ENCODE peak calls at places on chromosomes 5 and 9, in seven cellular contexts. I, T, W, C, D, G and Y are unnamed samples.
A peak's percentile ranks its signal among the peaks of the same experiment; 100 is the strongest.

GRCh38 chr5:61275841-61276240 is 56.2 kb upstream of the ZSWIM6 start:
- DNase-seq in C (no peak), I (peak; percentile 52), D (no peak), T (no peak), G (peak; percentile 62), W (peak; percentile 71), Y (no peak)

GRCh38 chr9:122134822-122135528 is 24.6 kb downstream of the NDUFA8 start:
- DNase-seq in T (peak; percentile 86), D (no peak), C (no peak), I (no peak), W (no peak), G (peak; percentile 30), Y (no peak)

GRCh38 chr9:129981180-129981907 is 61.6 kb downstream of the FNBP1 start:
- DNase-seq in T (no peak), G (no peak), W (no peak), I (peak; percentile 58), C (no peak), D (peak; percentile 64), Y (no peak)

GRCh38 chr9:125845271-125845808 is 98.2 kb downstream of the PBX3 start:
- DNase-seq in D (no peak), G (no peak), T (no peak), W (no peak), I (no peak), C (no peak), Y (no peak)

GRCh38 chr9:136694163-136694864 is 7.1 kb upstream of the AGPAT2 start:
- DNase-seq in I (no peak), T (peak; percentile 93), C (peak; percentile 92), G (peak; percentile 66), D (peak; percentile 80), W (peak; percentile 85), Y (no peak)

GRCh38 chr5:7897014-7897600 is 28.2 kb downstream of the MTRR start:
- DNase-seq in C (peak; percentile 27), D (peak; percentile 40), I (peak; percentile 47), G (peak; percentile 22), W (no peak), T (peak; percentile 83), Y (no peak)

GRCh38 chr5:61053937-61054336 is 108.3 kb downstream of the SMIM15 start:
- DNase-seq in T (no peak), G (no peak), C (no peak), I (peak; percentile 29), W (no peak), D (no peak), Y (no peak)

GRCh38 chr5:60672693-60673264 is 27.2 kb downstream of the DEPDC1B start:
- DNase-seq in C (no peak), D (peak; percentile 63), I (no peak), G (no peak), T (no peak), W (no peak), Y (no peak)

GRCh38 chr9:16721972-16722371 is 148.5 kb downstream of the BNC2 start:
- DNase-seq in W (peak; percentile 76), C (no peak), G (no peak), I (peak; percentile 61), T (no peak), D (peak; percentile 10), Y (no peak)

GRCh38 chr5:1831257-1831656 is 30.1 kb downstream of the NDUFS6 start:
- DNase-seq in I (no peak), W (no peak), C (no peak), D (no peak), G (no peak), T (no peak), Y (no peak)

GRCh38 chr5:92380069-92380770 is 997.1 kb upstream of the ARRDC3 start:
- DNase-seq in T (no peak), D (no peak), C (no peak), G (no peak), I (peak; percentile 36), W (no peak), Y (no peak)

GRCh38 chr5:110784901-110785300 is 46.1 kb downstream of the SLC25A46 start:
- DNase-seq in G (peak; percentile 25), T (no peak), W (no peak), C (no peak), D (no peak), I (peak; percentile 47), Y (no peak)

GRCh38 chr5:74632947-74633356 is 7.6 kb downstream of the ENC1 start:
- DNase-seq in D (no peak), G (no peak), W (no peak), C (no peak), I (peak; percentile 85), T (no peak), Y (no peak)
- H3K36me3 ChIP-seq in D (no peaks in the 10 kb centered on the region), G (peaks cover 75% of the 10 kb centered on the region), W (no peaks in the 10 kb centered on the region), C (peaks cover 66% of the 10 kb centered on the region), I (peaks cover 64% of the 10 kb centered on the region), T (peaks cover 76% of the 10 kb centered on the region), Y (peaks cover 25% of the 10 kb centered on the region)

DNA sequence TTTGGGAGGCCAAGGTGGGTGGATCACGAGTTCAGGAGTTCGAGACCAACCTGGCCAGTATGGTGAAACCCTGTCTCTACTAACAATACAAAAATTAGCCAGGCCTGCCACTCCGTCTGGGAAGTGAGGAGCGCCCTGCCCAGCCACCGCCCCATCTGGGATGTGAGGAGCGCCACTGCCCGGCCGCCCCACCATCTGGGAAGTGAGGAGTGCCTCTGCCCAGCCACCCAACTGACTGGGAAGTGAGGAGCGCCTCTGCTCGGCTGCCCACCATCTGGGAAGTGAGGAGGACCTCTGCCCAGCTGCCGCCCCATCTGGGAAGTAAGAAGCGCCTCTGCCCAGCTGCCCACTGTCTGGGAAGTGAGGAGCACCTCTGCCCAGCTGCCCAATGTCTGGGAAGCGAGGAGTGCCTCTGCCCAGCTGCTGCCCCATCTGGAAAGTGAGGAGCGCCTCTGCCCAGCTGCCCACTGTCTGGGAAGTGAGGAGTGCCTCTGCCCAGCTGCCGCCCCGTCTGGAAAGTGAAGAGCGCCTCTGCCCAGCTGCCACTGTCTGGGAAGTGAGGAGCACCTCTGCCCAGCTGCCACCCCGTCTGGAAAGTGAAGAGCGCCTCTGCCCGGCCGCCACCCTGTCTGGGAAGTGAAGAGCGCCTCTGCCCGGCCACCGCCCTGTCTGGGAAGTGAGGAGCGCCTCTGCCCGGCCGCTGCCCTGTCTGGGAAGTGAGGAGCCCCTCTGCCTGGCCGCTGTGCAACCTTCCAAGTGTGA is 5.3 kb downstream of the ALDH7A1 start:
- DNase-seq in I (no peak), C (no peak), T (no peak), G (no peak), D (no peak), W (no peak), Y (no peak)
- H3K36me3 ChIP-seq in I (peaks cover 9% of the 10 kb centered on the region), C (peaks cover 4% of the 10 kb centered on the region), T (peaks cover 71% of the 10 kb centered on the region), G (peaks cover 33% of the 10 kb centered on the region), D (no peaks in the 10 kb centered on the region), W (no peaks in the 10 kb centered on the region), Y (peaks cover 8% of the 10 kb centered on the region)

GRCh38 chr9:93023521-93023815 is 35.0 kb upstream of the SUSD3 start:
- DNase-seq in I (no peak), C (no peak), D (no peak), T (no peak), G (no peak), W (no peak), Y (no peak)
- H3K36me3 ChIP-seq in I (no peaks in the 10 kb centered on the region), C (no peaks in the 10 kb centered on the region), D (no peaks in the 10 kb centered on the region), T (no peaks in the 10 kb centered on the region), G (no peaks in the 10 kb centered on the region), W (no peaks in the 10 kb centered on the region), Y (peaks cover 34% of the 10 kb centered on the region)

GRCh38 chr5:149832636-149833035 is 102.5 kb downstream of the PPARGC1B start:
- DNase-seq in G (no peak), D (no peak), W (no peak), I (no peak), C (no peak), T (no peak), Y (no peak)

GRCh38 chr5:149831492-149831891 is 101.4 kb downstream of the PPARGC1B start:
- DNase-seq in I (no peak), D (peak; percentile 34), W (no peak), G (peak; percentile 52), T (no peak), C (no peak), Y (no peak)

GRCh38 chr5:149836451-149837139 is 106.5 kb downstream of the PPARGC1B start:
- DNase-seq in I (no peak), D (no peak), C (no peak), T (no peak), W (no peak), G (no peak), Y (no peak)

GRCh38 chr5:149833116-149833827 is 103.2 kb downstream of the PPARGC1B start:
- DNase-seq in I (no peak), D (no peak), C (no peak), W (no peak), T (no peak), G (no peak), Y (no peak)

DNA sequence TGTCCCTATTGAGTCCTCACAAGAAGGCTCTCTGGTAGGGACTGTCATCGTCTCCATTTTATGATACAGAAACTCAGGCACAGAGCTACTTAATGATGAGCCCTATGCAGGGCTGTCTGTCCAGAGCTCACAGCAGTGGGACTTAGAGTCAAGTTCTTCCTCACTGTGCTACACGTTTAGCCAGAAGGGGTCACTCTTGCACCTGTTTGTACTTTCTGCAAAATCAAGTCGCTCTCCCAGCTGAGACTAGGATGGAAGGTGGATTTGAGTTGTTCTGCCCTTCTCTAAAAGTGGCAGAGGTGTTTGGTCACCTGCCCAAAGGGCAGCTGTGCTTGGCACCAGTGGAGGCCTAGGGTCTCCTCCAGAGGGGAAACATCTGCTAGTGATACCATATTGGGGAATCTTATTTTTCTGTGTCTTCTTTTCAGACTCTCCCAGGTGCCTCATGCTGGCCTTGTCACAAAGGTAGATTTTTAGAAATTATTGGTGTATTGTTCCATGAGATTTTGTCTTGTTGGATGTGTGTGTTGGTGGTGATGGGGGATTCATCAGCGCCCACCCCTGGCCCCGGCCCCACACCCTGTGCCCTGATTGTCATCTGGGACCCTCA is 104.2 kb downstream of the PPARGC1B start:
- DNase-seq in D (peak; percentile 90), T (peak; percentile 91), C (peak; percentile 81), W (no peak), I (peak; percentile 68), G (peak; percentile 90), Y (no peak)
- H3K36me3 ChIP-seq in D (no peaks in the 10 kb centered on the region), T (no peaks in the 10 kb centered on the region), C (no peaks in the 10 kb centered on the region), W (peaks cover 6% of the 10 kb centered on the region), I (no peaks in the 10 kb centered on the region), G (peaks cover 37% of the 10 kb centered on the region), Y (peaks cover 73% of the 10 kb centered on the region)